ENCODE peak calls at places on chromosomes 1 and 21, in four cellular contexts. D, W, L and C are unnamed samples. For H3K27me3, the result is how much of the 10 kb centered on the place peaks cover.

GRCh38 chr1:32619701-32620485 is 30.5 kb downstream of the ZBTB8OS start:
- DNase-seq in D (no peak), W (peak), L (no peak), C (no peak)

GRCh38 chr1:209513226-209513625 is 70.3 kb upstream of the CAMK1G start:
- DNase-seq in D (no peak), W (peak), L (peak), C (no peak)

GRCh38 chr21:42257091-42257760 is 38.3 kb downstream of the ABCG1 start:
- DNase-seq in D (no peak), W (no peak), L (no peak), C (no peak)

GRCh38 chr21:35226960-35227741 is 178.0 kb upstream of the RUNX1 start:
- DNase-seq in D (no peak), W (no peak), L (no peak), C (no peak)

GRCh38 chr1:197951617-197952175 is 34.5 kb downstream of the LHX9 start:
- DNase-seq in D (no peak), W (no peak), L (no peak), C (no peak)

GRCh38 chr1:16921391-16922185 is at the start of gene CROCC:
- DNase-seq in D (no peak), W (peak), L (no peak), C (no peak)

GRCh38 chr1:56788588-56788987 is 30.6 kb downstream of the FYB2 start:
- DNase-seq in D (no peak), W (no peak), L (no peak), C (peak)

GRCh38 chr1:242205622-242206489 is 207.0 kb upstream of the MAP1LC3C start:
- DNase-seq in D (no peak), W (peak), L (no peak), C (no peak)

GRCh38 chr21:26843912-26844257 is 1.3 kb downstream of the ADAMTS1 start:
- DNase-seq in D (peak), W (peak), L (peak), C (no peak)

GRCh38 chr1:20587639-20588017 is 1.3 kb upstream of the CDA start:
- DNase-seq in D (peak), W (peak), L (peak), C (peak)

GRCh38 chr1:152067929-152068328 is 20.9 kb downstream of the TCHHL1 start:
- DNase-seq in D (no peak), W (no peak), L (no peak), C (no peak)

GRCh38 chr1:152072311-152072710 is 16.6 kb downstream of the TCHHL1 start:
- DNase-seq in D (no peak), W (no peak), L (no peak), C (no peak)

GRCh38 chr1:152067150-152067549 is 21.7 kb downstream of the TCHHL1 start:
- DNase-seq in D (no peak), W (no peak), L (no peak), C (no peak)

DNA sequence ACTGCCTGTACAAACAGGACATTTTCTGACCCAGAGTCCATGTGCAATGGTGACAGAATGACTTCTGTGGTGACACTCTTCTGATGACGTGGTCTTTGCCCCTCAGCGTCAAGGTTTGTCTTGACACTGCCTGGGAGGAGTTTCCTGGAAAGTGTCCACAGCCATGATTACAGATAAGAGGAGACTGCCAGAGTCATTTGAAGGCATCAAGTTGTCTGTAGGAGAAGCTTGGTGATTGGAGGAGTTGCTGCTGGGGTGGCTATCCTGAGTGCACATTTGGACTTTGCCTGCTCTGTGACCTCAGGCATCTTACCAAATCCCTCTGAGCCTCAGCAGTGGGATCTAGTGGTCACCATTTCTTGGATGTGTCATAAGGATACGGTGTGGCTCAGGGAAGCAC is 17.7 kb downstream of the TCHHL1 start:
- DNase-seq in D (no peak), W (no peak), L (no peak), C (no peak)
- H3K27me3 ChIP-seq in D (under half), W (under half), L (under half), C (under half)

GRCh38 chr1:951364-951763 is 7.7 kb downstream of the NOC2L start:
- DNase-seq in D (no peak), W (peak), L (no peak), C (no peak)
- TF ChIP-seq CTCF in D (no peak), W (peak), L (peak), C (no peak)

GRCh38 chr1:205567716-205568115 is 63.2 kb downstream of the CDK18 start:
- DNase-seq in D (no peak), W (no peak), L (no peak), C (no peak)
- H3K27me3 ChIP-seq in D (under half), W (under half), L (half or more), C (under half)

DNA sequence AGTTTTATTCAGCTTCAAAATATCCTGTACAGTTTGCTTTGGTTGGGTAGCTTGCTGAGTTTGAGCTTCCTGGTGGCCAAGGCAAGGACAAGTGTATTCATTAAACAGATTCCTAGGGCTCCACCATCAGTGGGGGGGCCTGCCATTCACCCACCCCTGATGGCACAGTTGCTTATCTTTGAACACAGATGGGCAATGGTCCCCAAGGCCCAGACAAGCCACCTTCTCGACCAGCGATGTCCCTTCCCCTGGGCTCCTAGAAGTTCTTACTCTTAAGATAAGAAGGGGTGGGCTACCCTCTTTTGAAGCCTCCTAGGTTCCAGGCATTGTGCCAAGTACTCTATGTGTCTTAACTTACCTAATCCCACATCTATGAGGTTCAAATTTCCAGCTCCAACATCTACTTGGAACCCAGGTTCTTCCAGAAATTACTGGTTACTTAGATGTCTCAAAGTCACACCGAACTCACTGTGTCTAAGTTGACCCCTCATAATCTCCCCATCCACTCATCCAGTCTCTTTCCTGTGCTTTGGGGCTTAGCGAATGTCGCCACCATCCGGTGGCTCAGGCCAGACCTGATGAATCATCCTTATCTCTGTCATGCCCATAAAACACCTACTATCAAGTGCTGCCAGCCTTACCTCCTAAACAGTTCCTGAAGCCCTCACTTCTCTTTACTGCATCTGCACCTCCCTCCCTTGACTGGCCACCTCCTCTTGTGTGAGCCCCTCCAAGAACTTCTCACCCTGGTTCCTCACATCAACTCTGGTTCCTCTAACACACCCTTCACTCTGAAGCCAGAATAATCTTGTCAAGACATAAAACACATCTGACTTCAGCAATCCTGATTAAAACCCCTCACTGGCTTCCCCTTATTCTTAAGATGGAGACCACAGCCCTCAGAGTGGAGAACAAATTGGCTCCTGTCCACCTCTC is 50.1 kb downstream of the KLHDC7A start:
- DNase-seq in D (no peak), W (no peak), L (no peak), C (no peak)
- TF ChIP-seq CTCF in D (no peak), W (no peak), L (no peak), C (no peak)